ENCODE peak calls at places on chromosomes 1 and 21, in six cellular contexts. B, Y, S, Z, D and J are unnamed samples.

GRCh38 chr21:33685613-33686197 is 43.4 kb downstream of the ITSN1 start:
- DNase-seq in B (no peak), Y (peak; percentile 10), S (no peak), Z (no peak), D (no peak), J (no peak)

GRCh38 chr1:116254776-116255175 is 118.3 kb upstream of the ATP1A1 start:
- DNase-seq in B (no peak), Y (no peak), S (no peak), Z (no peak), D (no peak), J (no peak)

GRCh38 chr1:229114781-229115417 is 156.0 kb upstream of the RAB4A start:
- DNase-seq in B (no peak), Y (no peak), S (no peak), Z (no peak), D (no peak), J (no peak)

GRCh38 chr21:44810829-44811228 is 7.0 kb downstream of the SUMO3 start:
- DNase-seq in B (no peak), Y (no peak), S (no peak), Z (no peak), D (no peak), J (no peak)

GRCh38 chr1:171805395-171806115 is 24.1 kb downstream of the METTL13 start:
- DNase-seq in B (no peak), Y (no peak), S (no peak), Z (no peak), D (no peak), J (no peak)

GRCh38 chr1:10687142-10687715 is 109.2 kb downstream of the CASZ1 start:
- DNase-seq in B (no peak), Y (no peak), S (no peak), Z (no peak), D (no peak), J (no peak)

GRCh38 chr21:28444131-28444530 is 548.5 kb downstream of the LTN1 start:
- DNase-seq in B (no peak), Y (no peak), S (no peak), Z (no peak), D (no peak), J (no peak)

GRCh38 chr1:28412731-28413130 is 43.2 kb downstream of the PHACTR4 start:
- DNase-seq in B (no peak), Y (no peak), S (no peak), Z (no peak), D (no peak), J (no peak)

GRCh38 chr21:33078907-33079582 is 9.1 kb downstream of the OLIG1 start:
- DNase-seq in B (no peak), Y (peak; percentile 17), S (no peak), Z (peak; percentile 79), D (no peak), J (no peak)

GRCh38 chr21:34770581-34770980 is 101.8 kb downstream of the CLIC6 start:
- DNase-seq in B (no peak), Y (no peak), S (no peak), Z (no peak), D (no peak), J (no peak)

GRCh38 chr1:226181996-226182714 is 4.4 kb downstream of the ACBD3 start:
- DNase-seq in B (peak; percentile 56), Y (peak; percentile 29), S (peak; percentile 19), Z (peak; percentile 89), D (no peak), J (no peak)

GRCh38 chr1:3893190-3893589 is 6.9 kb downstream of the C1orf174 start:
- DNase-seq in B (no peak), Y (no peak), S (no peak), Z (no peak), D (no peak), J (no peak)

GRCh38 chr1:152954436-152954835 is 7.4 kb downstream of the SPRR5 start:
- DNase-seq in B (no peak), Y (no peak), S (no peak), Z (peak; percentile 21), D (no peak), J (no peak)

GRCh38 chr21:28737671-28738279 is 254.9 kb downstream of the LTN1 start:
- DNase-seq in B (no peak), Y (no peak), S (no peak), Z (no peak), D (no peak), J (no peak)

GRCh38 chr1:55876276-55877060 is 661.3 kb upstream of the USP24 start:
- DNase-seq in B (no peak), Y (no peak), S (no peak), Z (no peak), D (no peak), J (no peak)

GRCh38 chr1:113399063-113399583 is 8.8 kb downstream of the MAGI3 start:
- DNase-seq in B (no peak), Y (no peak), S (no peak), Z (no peak), D (no peak), J (no peak)

GRCh38 chr21:33892853-33893252 is 22.8 kb downstream of the ATP5PO start:
- DNase-seq in B (no peak), Y (no peak), S (peak; percentile 24), Z (peak; percentile 52), D (no peak), J (no peak)

GRCh38 chr1:203126151-203126865 is 1.2 kb upstream of the ADORA1 start:
- DNase-seq in B (no peak), Y (no peak), S (no peak), Z (peak; percentile 73), D (no peak), J (no peak)
- TF ChIP-seq CTCF in B (peak; percentile 31), Y (peak; percentile 62), S (peak; percentile 17), Z (no peak), D (no peak), J (peak; percentile 52)

DNA sequence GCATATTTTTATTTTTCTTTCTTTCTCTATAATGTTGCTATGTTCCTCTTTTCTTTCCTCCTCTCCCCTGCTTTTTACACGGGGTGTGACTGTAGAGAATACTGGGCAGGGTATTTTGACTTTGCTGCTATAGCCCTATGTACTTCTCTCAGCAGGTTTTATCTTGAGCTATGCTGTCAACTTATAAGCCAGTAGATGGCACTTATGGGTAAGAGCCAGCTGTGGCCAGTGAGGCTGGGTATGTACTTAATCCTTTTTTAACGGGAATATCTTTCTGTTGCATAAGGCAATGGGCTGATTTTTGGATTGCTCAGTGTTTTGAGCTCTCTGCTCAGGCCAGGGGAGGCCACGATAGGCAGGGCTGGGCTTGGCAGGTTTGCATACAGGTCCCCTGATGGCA is 99.0 kb downstream of the KCNK2 start:
- DNase-seq in B (no peak), Y (no peak), S (no peak), Z (no peak), D (no peak), J (no peak)
- TF ChIP-seq CTCF in B (no peak), Y (no peak), S (no peak), Z (no peak), D (no peak), J (no peak)

GRCh38 chr1:205456383-205456867 is 580 bp upstream of the BLACAT1 start:
- DNase-seq in B (no peak), Y (no peak), S (peak; percentile 39), Z (no peak), D (no peak), J (no peak)
- TF ChIP-seq CTCF in B (no peak), Y (no peak), S (no peak), Z (no peak), D (no peak), J (no peak)

GRCh38 chr1:202852163-202852904 is 36.6 kb downstream of the RABIF start:
- DNase-seq in B (no peak), Y (peak; percentile 42), S (peak; percentile 57), Z (no peak), D (no peak), J (peak; percentile 47)
- TF ChIP-seq CTCF in B (peak; percentile 48), Y (peak; percentile 70), S (peak; percentile 28), Z (no peak), D (no peak), J (peak; percentile 69)

GRCh38 chr1:70034403-70034802 is 171.0 kb downstream of the LRRC40 start:
- DNase-seq in B (no peak), Y (peak; percentile 61), S (peak; percentile 21), Z (no peak), D (no peak), J (no peak)
- TF ChIP-seq CTCF in B (no peak), Y (peak; percentile 60), S (no peak), Z (no peak), D (no peak), J (peak; percentile 30)

GRCh38 chr1:185695299-185695698 is 38.9 kb upstream of the HMCN1 start:
- DNase-seq in B (no peak), Y (no peak), S (no peak), Z (no peak), D (no peak), J (no peak)
- TF ChIP-seq CTCF in B (no peak), Y (no peak), S (no peak), Z (no peak), D (peak; percentile 52), J (peak; percentile 55)

DNA sequence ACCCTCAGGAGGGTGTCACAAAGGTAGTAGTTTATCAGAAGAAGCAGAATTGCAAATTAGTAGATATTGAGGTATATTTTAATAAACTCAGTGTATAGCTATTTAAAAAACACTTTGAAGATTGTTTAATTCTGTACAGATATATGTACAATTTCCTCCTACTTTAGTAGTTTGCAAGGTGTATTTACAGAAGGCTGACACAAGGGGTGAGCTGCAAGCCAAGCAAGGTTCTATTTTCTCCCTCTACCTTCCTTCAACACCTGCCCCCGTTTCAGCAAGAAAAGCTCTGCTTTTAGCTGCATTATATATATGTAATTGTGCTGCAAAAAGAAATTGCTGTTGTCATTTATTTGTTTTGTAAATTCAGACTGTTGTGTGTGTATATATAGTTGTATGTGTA is 674.2 kb upstream of the PKN2 start:
- DNase-seq in B (no peak), Y (no peak), S (no peak), Z (no peak), D (no peak), J (no peak)
- TF ChIP-seq CTCF in B (no peak), Y (no peak), S (no peak), Z (no peak), D (no peak), J (peak; percentile 39)

DNA sequence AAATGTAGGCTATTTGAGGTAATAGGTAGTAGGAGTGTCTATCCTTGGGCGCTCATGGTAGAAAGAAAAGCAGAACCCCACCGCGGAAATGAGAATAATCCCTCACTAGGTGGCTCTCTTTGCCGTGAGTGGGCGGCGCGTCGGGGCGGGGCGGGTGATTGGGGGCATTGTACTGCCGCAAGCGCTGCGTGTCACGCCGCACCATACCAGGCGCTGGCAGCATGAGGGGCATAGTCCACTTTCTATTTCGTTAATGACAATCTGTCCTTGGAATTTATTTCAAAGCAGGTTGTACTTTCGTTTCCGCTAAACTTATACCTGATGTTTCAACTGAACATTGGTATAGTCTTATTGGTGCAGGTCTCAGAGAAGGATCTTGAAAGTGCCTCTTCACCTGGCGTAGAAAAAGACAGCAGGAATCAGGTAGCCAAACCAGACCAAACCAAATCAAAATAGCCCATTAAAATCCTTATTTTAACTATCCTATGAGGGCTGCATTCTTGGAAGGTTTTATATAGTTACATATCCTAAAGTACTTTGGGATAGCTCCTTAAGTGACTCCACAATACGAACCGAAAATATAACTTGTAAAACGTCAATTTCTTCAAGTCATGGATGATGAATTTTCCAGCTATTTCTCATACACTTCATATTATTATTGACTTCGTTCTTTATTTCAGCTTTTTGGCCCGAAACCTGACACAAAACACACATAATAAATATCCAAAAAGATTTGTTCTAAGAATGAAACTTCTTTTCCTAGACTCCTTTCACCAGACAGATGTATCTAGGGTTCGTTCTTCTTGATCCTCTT is 1.9 kb upstream of the SMG7 start:
- DNase-seq in B (peak; percentile 90), Y (peak; percentile 33), S (peak; percentile 87), Z (peak; percentile 96), D (peak; percentile 81), J (peak; percentile 69)
- TF ChIP-seq CTCF in B (peak; percentile 58), Y (peak; percentile 30), S (peak; percentile 12), Z (no peak), D (peak; percentile 80), J (peak; percentile 58)